ENCODE peak calls at places on chromosomes 3 and 15, in five cellular contexts. H, D, F, B and Q are unnamed samples.

GRCh38 chr3:57999423-58000115 is 8.7 kb upstream of the FLNB start:
- DNase-seq in D (no peak), B (no peak), H (no peak), F (no peak), Q (no peak)

GRCh38 chr3:24513463-24513862 is 18.8 kb upstream of the THRB start:
- DNase-seq in B (no peak), D (no peak), F (no peak), H (no peak), Q (no peak)

GRCh38 chr15:54082836-54083492 is 104.7 kb downstream of the UNC13C start:
- DNase-seq in F (no peak), D (peak), B (peak), H (no peak), Q (peak)

GRCh38 chr3:73832426-73832825 is 207.7 kb upstream of the PDZRN3 start:
- DNase-seq in B (no peak), F (no peak), H (no peak), D (no peak), Q (no peak)

GRCh38 chr15:32877620-32878019 is 159.8 kb downstream of the GREM1 start:
- DNase-seq in F (no peak), D (no peak), H (no peak), B (peak), Q (peak)

GRCh38 chr3:155236473-155236872 is 57.0 kb downstream of the STRIT1 start:
- DNase-seq in F (no peak), B (no peak), D (no peak), H (no peak), Q (no peak)

GRCh38 chr15:72278737-72279136 is 6.4 kb upstream of the PARP6 start:
- DNase-seq in F (no peak), D (no peak), H (no peak), B (no peak), Q (no peak)

GRCh38 chr15:52392008-52392687 is 96.5 kb upstream of the MYO5C start:
- DNase-seq in D (no peak), H (no peak), B (peak), F (no peak), Q (peak)

GRCh38 chr3:187291512-187292132 is at the start of gene MASP1:
- DNase-seq in B (no peak), H (no peak), F (no peak), D (no peak), Q (no peak)

GRCh38 chr3:122014741-122015140 is 7.3 kb downstream of the ILDR1 start:
- DNase-seq in H (no peak), B (no peak), F (no peak), D (no peak), Q (no peak)

GRCh38 chr3:10286596-10287295 is 6.0 kb downstream of the GHRL start:
- DNase-seq in D (peak), B (peak), H (no peak), F (no peak), Q (peak)

GRCh38 chr3:99545941-99546580 is 92.3 kb upstream of the COL8A1 start:
- DNase-seq in H (no peak), B (peak), D (no peak), F (no peak), Q (peak)

GRCh38 chr15:82146990-82147461 is 101.2 kb upstream of the MEX3B start:
- DNase-seq in F (no peak), B (peak), D (peak), H (no peak), Q (peak)

GRCh38 chr3:125236331-125236903 is 23.9 kb upstream of the SLC12A8 start:
- DNase-seq in H (no peak), F (no peak), B (peak), D (no peak), Q (peak)

GRCh38 chr3:1092771-1093170 is at the start of gene CNTN6:
- DNase-seq in H (no peak), B (no peak), F (no peak), D (peak), Q (no peak)

GRCh38 chr15:88243895-88244787 is 12.4 kb downstream of the NTRK3 start:
- DNase-seq in F (no peak), B (peak), D (peak), H (no peak), Q (peak)

GRCh38 chr3:67015702-67016500 is 17.8 kb downstream of the KBTBD8 start:
- DNase-seq in D (no peak), F (no peak), B (peak), H (no peak), Q (peak)

GRCh38 chr3:150104564-150104963 is 133.9 kb upstream of the PFN2 start:
- DNase-seq in F (no peak), H (no peak), D (no peak), B (no peak), Q (no peak)

GRCh38 chr15:41941644-41942415 is 30.5 kb downstream of the EHD4 start:
- DNase-seq in F (no peak), D (no peak), B (no peak), H (no peak), Q (no peak)